ENCODE peak calls at places on chromosomes 2 and 18, in five cellular contexts. J, I, L, H and F are unnamed samples.

GRCh38 chr2:175097297-175097696 is 70.7 kb downstream of the ATF2 start:
- DNase-seq in J (no peak), I (no peak), L (no peak), H (peak), F (no peak)

GRCh38 chr2:64137567-64137966 is 6.7 kb downstream of the PELI1 start:
- DNase-seq in J (peak), I (no peak), L (no peak), H (no peak), F (no peak)

GRCh38 chr2:96320326-96321229 is 4.5 kb upstream of the ITPRIPL1 start:
- DNase-seq in J (no peak), I (no peak), L (no peak), H (no peak), F (no peak)

GRCh38 chr18:46211816-46212215 is 107.6 kb downstream of the HAUS1 start:
- DNase-seq in J (no peak), I (no peak), L (no peak), H (peak), F (no peak)

GRCh38 chr2:10057231-10058107 is 14.1 kb downstream of the KLF11 start:
- DNase-seq in J (peak), I (peak), L (peak), H (peak), F (no peak)

GRCh38 chr18:46429130-46429529 is 227.9 kb downstream of the LOXHD1 start:
- DNase-seq in J (no peak), I (no peak), L (no peak), H (no peak), F (no peak)

GRCh38 chr2:64606495-64607363 is 47.0 kb downstream of the SERTAD2 start:
- DNase-seq in J (peak), I (peak), L (peak), H (peak), F (no peak)

GRCh38 chr2:204483497-204484164 is 61.6 kb upstream of the PARD3B start:
- DNase-seq in J (no peak), I (no peak), L (no peak), H (peak), F (no peak)

GRCh38 chr2:83365476-83365875 is 1093.6 kb downstream of the SUCLG1 start:
- DNase-seq in J (peak), I (no peak), L (no peak), H (no peak), F (no peak)

GRCh38 chr2:100818606-100819364 is 1.2 kb upstream of the NPAS2 start:
- DNase-seq in J (peak), I (peak), L (peak), H (peak), F (no peak)

GRCh38 chr18:78719821-78720220 is 259.8 kb upstream of the SALL3 start:
- DNase-seq in J (no peak), I (no peak), L (no peak), H (no peak), F (no peak)
- H2BK12ac ChIP-seq in J (no peak), I (peak), L (no peak), H (no peak), F (no peak)

GRCh38 chr18:73942956-73943355 is 204.7 kb downstream of the FBXO15 start:
- DNase-seq in J (no peak), I (no peak), L (no peak), H (no peak), F (no peak)

GRCh38 chr18:73943763-73944162 is 203.9 kb downstream of the FBXO15 start:
- DNase-seq in J (no peak), I (no peak), L (no peak), H (no peak), F (no peak)

GRCh38 chr18:73942081-73942625 is 205.5 kb downstream of the FBXO15 start:
- DNase-seq in J (no peak), I (no peak), L (no peak), H (no peak), F (no peak)

GRCh38 chr18:73945130-73945792 is 202.4 kb downstream of the FBXO15 start:
- DNase-seq in J (no peak), I (no peak), L (no peak), H (no peak), F (no peak)

DNA sequence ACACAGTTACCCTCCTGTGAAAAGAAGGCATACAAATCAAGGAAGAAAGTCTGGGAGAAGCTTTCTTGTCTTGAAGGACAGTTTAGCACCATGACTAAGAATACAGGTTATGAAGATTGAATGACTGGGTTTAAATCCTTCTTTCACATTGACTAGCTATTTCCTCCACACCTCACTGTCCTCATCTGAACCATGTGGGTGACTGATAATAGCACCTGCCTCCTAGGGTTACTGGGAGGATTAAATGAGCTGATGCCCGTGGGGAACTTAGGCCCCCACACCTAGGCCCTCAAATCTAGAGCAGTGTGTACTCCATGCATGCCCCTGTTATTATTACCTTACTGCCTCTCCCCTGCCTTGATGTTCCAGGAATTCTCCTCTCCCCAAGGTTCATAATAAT is 202.9 kb downstream of the FBXO15 start:
- DNase-seq in J (no peak), I (no peak), L (no peak), H (no peak), F (no peak)
- H2AK5ac ChIP-seq in J (no peak), I (no peak), L (no peak), H (no peak), F (no peak)

DNA sequence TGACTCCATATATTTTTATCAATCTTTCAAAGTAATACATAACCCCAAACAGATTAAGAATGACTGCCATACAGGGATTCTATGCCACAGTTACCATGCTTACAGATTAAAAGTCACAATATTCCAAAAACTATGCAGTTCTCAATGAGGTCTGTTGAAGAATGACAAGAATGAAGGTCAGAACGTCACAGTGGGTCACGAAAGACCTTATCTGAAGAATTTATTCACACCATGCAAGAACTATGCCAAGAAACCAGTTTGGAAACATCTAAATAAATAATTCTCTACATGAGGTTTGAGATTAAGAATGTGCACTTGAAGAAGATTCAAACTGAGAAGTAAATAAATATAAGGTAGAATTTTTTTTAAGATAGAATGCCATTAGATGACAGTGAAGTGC is 253.3 kb downstream of the EXOC6B start:
- DNase-seq in J (peak), I (no peak), L (no peak), H (peak), F (no peak)
- H2BK5ac ChIP-seq in J (no peak), I (no peak), L (no peak), H (no peak), F (no peak)

DNA sequence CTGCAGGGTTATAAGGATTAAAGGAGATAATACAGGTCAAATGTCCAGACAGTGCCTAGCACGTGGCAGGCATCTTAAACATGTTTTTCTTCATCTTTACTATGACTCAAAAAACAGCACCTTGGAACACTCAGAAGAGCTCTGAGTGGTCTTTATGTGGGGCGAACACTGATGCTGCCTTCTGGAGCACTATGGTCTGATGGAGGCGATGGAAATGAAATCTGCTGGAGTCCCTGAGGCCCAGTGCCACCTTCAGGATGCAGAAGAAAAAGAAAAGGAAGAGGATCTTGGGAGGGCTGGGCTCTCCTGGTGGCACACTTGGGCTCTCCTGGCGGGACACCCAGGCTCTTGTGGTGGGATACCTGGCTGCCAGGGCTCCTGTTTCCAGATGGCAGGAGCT is 171.8 kb downstream of the EIPR1 start:
- DNase-seq in J (no peak), I (no peak), L (no peak), H (no peak), F (no peak)
- H2BK12ac ChIP-seq in J (no peak), I (no peak), L (no peak), H (no peak), F (no peak)

DNA sequence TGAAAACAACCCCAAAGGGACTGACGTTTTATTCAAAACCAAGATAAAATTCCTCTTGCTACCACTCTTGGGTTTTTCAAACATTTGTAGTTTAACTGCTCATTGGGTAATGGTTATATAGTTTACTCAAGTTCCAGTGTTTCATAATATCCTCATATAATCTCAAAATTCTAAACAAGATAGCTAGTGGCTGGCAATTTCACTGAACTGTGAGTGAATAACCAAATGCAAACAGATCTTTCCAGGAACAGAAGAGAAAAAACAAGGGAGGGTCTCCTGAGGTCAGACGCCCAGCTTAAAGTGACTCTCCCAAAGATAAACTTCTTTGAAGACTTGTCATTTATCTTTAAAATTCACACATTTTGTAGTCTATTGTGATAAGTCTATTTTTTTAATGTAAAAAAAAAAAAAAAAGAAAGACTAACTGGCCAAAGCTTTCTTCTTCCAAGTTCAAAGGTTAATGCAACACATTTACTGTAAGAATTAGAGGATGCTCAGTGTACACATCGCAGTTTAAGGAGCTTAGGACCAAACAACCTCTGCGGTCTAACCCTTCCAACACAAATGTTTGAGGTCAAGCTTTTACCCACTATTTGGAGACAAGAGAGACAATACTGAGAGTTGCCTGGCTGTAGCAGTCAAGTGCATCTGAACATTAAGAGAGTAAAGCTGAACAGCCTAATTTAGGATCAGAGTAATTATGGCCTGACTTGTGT is 26.6 kb downstream of the LPIN2 start:
- DNase-seq in J (no peak), I (no peak), L (no peak), H (peak), F (no peak)
- H2AK5ac ChIP-seq in J (no peak), I (no peak), L (no peak), H (peak), F (no peak)

DNA sequence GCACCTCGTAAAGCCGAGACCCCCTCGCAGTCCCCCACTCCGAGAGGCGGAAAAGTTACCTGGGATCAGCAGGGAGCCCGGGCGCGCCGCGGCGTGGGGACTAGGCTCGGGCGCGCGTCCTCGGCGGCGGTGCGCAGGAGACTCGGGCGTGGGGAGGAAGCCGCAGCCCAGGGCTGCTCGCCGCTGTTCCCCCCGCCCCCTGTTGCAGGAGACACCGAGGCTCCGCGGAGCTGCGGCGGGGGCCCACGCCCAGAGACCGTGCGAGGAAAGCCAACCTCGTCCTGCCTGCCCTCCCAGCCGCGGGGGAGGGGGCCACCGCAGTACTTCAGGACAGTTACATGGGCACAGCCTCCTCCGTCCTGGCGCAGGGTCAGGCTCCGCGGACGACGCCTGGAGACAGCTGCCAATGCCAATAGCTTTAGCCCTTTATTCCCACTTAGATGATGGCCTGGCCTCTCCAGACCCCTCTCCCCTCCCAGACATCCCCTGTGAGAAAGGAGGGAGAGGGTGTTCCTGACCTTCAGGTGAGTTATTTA is at the start of gene EPB41L3:
- DNase-seq in J (peak), I (peak), L (peak), H (no peak), F (no peak)
- H2BK5ac ChIP-seq in J (peak), I (no peak), L (no peak), H (no peak), F (peak)

GRCh38 chr2:168662651-168663208 is 139.7 kb upstream of the NOSTRIN start:
- DNase-seq in J (no peak), I (no peak), L (no peak), H (no peak), F (no peak)
- H2BK12ac ChIP-seq in J (no peak), I (no peak), L (no peak), H (no peak), F (no peak)

DNA sequence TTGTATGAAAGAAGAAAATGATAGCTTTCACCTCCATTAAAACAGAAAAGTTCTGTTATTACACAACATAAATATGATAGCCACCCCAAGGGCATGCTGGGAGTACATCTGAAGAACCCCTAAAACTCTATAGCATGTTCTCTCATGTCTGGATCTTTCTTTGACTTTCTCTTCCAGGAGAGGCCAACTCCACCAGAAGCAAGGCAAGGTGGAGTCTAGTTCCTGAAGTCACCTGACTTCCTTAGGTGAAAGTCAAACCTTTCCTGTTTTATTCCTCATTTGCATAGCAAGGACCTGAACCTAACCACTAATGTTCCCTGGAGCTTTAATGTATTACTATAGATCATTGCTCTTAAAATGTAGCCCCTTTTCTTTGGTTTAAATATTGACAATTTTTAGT is 5.7 kb downstream of the STAT1 start:
- DNase-seq in J (no peak), I (no peak), L (no peak), H (no peak), F (no peak)
- H2AK5ac ChIP-seq in J (no peak), I (no peak), L (no peak), H (no peak), F (no peak)

DNA sequence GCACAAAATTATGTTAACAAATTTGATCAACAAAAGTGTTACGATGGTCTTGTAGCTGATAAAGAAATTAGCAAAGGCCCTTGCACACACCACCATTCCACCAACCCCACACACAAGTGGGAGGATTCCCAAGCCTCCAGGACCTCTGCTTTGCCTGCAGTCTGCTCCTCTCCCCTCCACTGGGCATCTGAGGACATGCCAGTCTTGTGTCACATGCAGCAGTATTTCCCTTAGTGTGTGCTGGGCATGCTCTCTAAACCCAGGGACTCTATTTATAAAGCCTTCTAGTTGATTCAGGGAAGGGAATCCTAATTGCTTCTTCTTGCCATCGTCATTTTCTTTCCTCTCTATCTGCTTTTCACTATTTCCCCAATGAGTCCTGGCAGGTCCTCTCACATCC is 53.3 kb downstream of the KCTD18 start:
- DNase-seq in J (no peak), I (no peak), L (no peak), H (no peak), F (no peak)
- H2BK5ac ChIP-seq in J (no peak), I (no peak), L (no peak), H (no peak), F (no peak)

DNA sequence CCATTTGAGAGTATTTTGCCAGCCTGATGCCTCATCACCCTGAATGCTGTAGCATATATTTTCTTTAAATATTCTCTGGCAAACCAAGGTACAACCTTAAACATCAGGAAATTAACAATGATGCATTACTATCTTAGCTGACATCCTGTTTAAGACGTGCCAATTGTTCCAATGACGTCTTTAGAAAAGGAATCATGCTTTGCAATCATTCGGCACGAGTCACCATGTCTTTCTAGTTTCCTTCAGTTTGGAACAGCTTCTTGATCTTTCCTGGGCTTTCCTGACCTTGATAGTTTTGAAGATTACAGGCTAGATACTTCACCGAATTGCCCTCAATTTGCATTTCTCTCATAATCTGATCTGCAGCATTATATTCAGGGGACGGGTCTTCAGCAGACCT is 88.2 kb upstream of the GLI2 start:
- DNase-seq in J (peak), I (no peak), L (no peak), H (peak), F (no peak)
- H2BK12ac ChIP-seq in J (no peak), I (no peak), L (no peak), H (no peak), F (no peak)